ENCODE peak calls at places on chromosome 13, in ten cellular contexts. M is right cardiac atrium, W is IMR-90, Q is adrenal gland, B is upper lobe of right lung, V is Panc1, C is A549, O is PC-3, L is WERI-Rb-1, P is substantia nigra. Y is an unnamed sample.

GRCh38 chr13:20567881-20568528 is 1.0 kb downstream of the IFT88 start:
- DNase-seq in Q (no peak), W (no peak), C (no peak), O (peak), M (no peak), V (no peak), L (no peak), P (no peak), B (no peak), Y (no peak)

GRCh38 chr13:21501709-21502108 is 42.6 kb upstream of the ZDHHC20 start:
- DNase-seq in W (no peak), Q (no peak), C (peak), P (no peak), L (no peak), B (no peak), V (no peak), O (no peak), M (no peak), Y (no peak)

GRCh38 chr13:32941368-32941767 is 74.9 kb upstream of the KL start:
- DNase-seq in M (no peak), O (no peak), V (no peak), C (no peak), W (no peak), Q (no peak), L (no peak), B (no peak), P (no peak), Y (no peak)

GRCh38 chr13:72536668-72537399 is 190.6 kb downstream of the MZT1 start:
- DNase-seq in Q (no peak), V (no peak), P (no peak), B (no peak), W (no peak), C (no peak), L (no peak), O (no peak), M (no peak), Y (no peak)

GRCh38 chr13:47474845-47475244 is 526.2 kb downstream of the SUCLA2 start:
- DNase-seq in B (no peak), O (no peak), C (no peak), P (no peak), W (no peak), L (no peak), M (no peak), V (no peak), Q (no peak), Y (no peak)

GRCh38 chr13:19958119-19959111 is at the start of gene ZMYM2:
- DNase-seq in P (peak), C (peak), Q (peak), W (peak), O (peak), B (peak), M (peak), V (peak), L (peak), Y (peak)

GRCh38 chr13:105806335-105806920 is 729.0 kb downstream of the EFNB2 start:
- DNase-seq in P (no peak), O (no peak), W (no peak), M (no peak), C (no peak), V (no peak), B (no peak), L (no peak), Q (no peak), Y (no peak)

GRCh38 chr13:112735791-112736190 is 46.0 kb downstream of the ATP11A start:
- DNase-seq in P (no peak), O (no peak), L (no peak), Q (no peak), C (no peak), M (no peak), W (no peak), V (no peak), B (peak), Y (peak)

GRCh38 chr13:20882206-20882605 is 20.3 kb downstream of the XPO4 start:
- DNase-seq in W (peak), B (no peak), M (no peak), C (no peak), P (no peak), V (no peak), L (peak), O (no peak), Q (no peak), Y (peak)

GRCh38 chr13:77389617-77389984 is 62.7 kb upstream of the MYCBP2 start:
- DNase-seq in W (no peak), P (no peak), C (no peak), Q (no peak), O (no peak), B (no peak), V (no peak), L (no peak), M (no peak), Y (no peak)

GRCh38 chr13:100434010-100434763 is 154.4 kb downstream of the GGACT start:
- DNase-seq in B (no peak), M (no peak), O (peak), V (no peak), P (no peak), Q (no peak), L (no peak), W (peak), C (peak), Y (no peak)

GRCh38 chr13:71517004-71517403 is 350.0 kb downstream of the DACH1 start:
- DNase-seq in L (no peak), Q (no peak), M (no peak), P (no peak), O (peak), W (no peak), B (no peak), V (no peak), C (no peak), Y (no peak)

GRCh38 chr13:49749852-49750251 is 42.6 kb downstream of the KPNA3 start:
- DNase-seq in W (peak), P (no peak), Q (no peak), M (no peak), B (no peak), C (no peak), L (no peak), O (no peak), V (no peak), Y (no peak)

GRCh38 chr13:60837806-60838205 is 440.8 kb downstream of the TDRD3 start:
- DNase-seq in W (no peak), V (no peak), P (no peak), B (no peak), M (no peak), L (no peak), O (peak), Q (no peak), C (no peak), Y (no peak)

GRCh38 chr13:30796833-30797601 is 61.7 kb downstream of the ALOX5AP start:
- DNase-seq in M (no peak), Q (peak), P (no peak), O (peak), W (peak), L (no peak), C (no peak), B (no peak), V (no peak), Y (no peak)

GRCh38 chr13:42101821-42102580 is 53.6 kb downstream of the DGKH start:
- DNase-seq in P (no peak), C (no peak), O (no peak), V (no peak), B (no peak), M (no peak), Q (no peak), W (no peak), L (no peak), Y (no peak)

GRCh38 chr13:37652596-37652995 is 54.0 kb upstream of the POSTN start:
- DNase-seq in O (peak), M (no peak), C (no peak), Q (no peak), W (peak), L (no peak), P (no peak), B (no peak), V (no peak), Y (no peak)

GRCh38 chr13:40776681-40777165 is 5.7 kb upstream of the MRPS31 start:
- DNase-seq in O (peak), V (no peak), W (peak), B (no peak), L (no peak), P (no peak), Q (no peak), C (no peak), M (no peak), Y (no peak)

GRCh38 chr13:106683179-106683578 is 115.2 kb upstream of the ARGLU1 start:
- DNase-seq in M (no peak), L (no peak), C (no peak), O (no peak), V (no peak), Q (no peak), W (no peak), B (no peak), P (no peak), Y (no peak)

GRCh38 chr13:31731923-31732322 is 7.4 kb upstream of the RXFP2 start:
- DNase-seq in O (no peak), B (no peak), Q (no peak), L (no peak), P (no peak), C (no peak), V (no peak), M (no peak), W (no peak), Y (no peak)

GRCh38 chr13:39417131-39417530 is 185.9 kb downstream of the LHFPL6 start:
- DNase-seq in B (no peak), Q (no peak), M (no peak), P (peak), C (no peak), O (no peak), L (no peak), V (no peak), W (no peak), Y (no peak)

GRCh38 chr13:101149735-101150380 is 266.4 kb downstream of the NALCN start:
- DNase-seq in Q (no peak), C (peak), B (no peak), O (peak), M (no peak), W (peak), P (no peak), V (no peak), L (peak), Y (peak)

GRCh38 chr13:76293346-76293745 is 592.9 kb downstream of the KCTD12 start:
- DNase-seq in Q (no peak), O (peak), L (no peak), M (no peak), V (no peak), C (peak), P (no peak), W (peak), B (no peak), Y (no peak)

GRCh38 chr13:76296751-76297150 is 589.5 kb downstream of the KCTD12 start:
- DNase-seq in V (no peak), L (no peak), O (no peak), Q (no peak), B (no peak), M (no peak), C (no peak), W (no peak), P (no peak), Y (no peak)

GRCh38 chr13:76292031-76292430 is 594.2 kb downstream of the KCTD12 start:
- DNase-seq in M (no peak), W (no peak), V (no peak), P (no peak), C (no peak), Q (no peak), B (no peak), L (no peak), O (no peak), Y (no peak)

GRCh38 chr13:76292726-76293125 is 593.5 kb downstream of the KCTD12 start:
- DNase-seq in P (no peak), W (no peak), L (no peak), M (no peak), Q (no peak), C (no peak), B (no peak), V (no peak), O (no peak), Y (no peak)

GRCh38 chr13:76293751-76294150 is 592.5 kb downstream of the KCTD12 start:
- DNase-seq in M (no peak), Q (no peak), W (no peak), P (no peak), B (no peak), V (no peak), L (no peak), C (peak), O (peak), Y (no peak)
- H3K27ac ChIP-seq in M (no peak), Q (no peak), W (no peak), P (no peak), B (no peak), V (no peak), L (no peak), C (no peak), O (peak), Y (no peak)

DNA sequence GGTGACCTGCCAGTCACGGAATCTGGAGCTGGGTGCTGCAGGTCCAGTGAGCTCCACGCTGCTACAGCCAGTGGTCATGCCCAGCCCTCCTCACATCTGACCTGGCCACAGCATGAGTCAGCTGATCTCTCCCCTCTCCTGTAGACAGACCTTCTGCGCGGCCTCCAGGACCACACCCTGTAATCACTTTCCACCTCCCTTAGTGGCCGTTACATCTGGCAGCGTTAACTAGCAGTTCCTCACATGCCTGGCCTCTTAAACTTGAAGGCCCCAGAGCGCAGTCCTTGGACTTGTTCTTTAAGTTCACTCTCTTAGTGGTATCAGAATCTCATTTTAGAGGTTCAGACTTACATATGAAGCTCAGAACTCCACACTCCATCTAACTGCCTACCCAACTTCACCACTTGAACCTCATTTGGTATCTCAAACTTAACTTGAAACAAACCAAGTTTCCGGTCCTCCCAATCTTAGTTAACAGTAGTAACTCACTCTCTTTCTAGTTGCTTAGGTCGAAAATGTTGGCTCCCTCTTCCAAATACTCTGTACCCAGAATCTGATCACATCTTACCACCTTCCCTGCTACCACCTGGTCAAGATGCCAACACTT is 22.7 kb downstream of the MIPEP start:
- DNase-seq in L (no peak), P (no peak), V (no peak), Q (no peak), C (peak), B (no peak), M (no peak), O (peak), W (peak), Y (no peak)
- H3K27ac ChIP-seq in L (no peak), P (no peak), V (no peak), Q (no peak), C (peak), B (no peak), M (no peak), O (peak), W (peak), Y (no peak)

DNA sequence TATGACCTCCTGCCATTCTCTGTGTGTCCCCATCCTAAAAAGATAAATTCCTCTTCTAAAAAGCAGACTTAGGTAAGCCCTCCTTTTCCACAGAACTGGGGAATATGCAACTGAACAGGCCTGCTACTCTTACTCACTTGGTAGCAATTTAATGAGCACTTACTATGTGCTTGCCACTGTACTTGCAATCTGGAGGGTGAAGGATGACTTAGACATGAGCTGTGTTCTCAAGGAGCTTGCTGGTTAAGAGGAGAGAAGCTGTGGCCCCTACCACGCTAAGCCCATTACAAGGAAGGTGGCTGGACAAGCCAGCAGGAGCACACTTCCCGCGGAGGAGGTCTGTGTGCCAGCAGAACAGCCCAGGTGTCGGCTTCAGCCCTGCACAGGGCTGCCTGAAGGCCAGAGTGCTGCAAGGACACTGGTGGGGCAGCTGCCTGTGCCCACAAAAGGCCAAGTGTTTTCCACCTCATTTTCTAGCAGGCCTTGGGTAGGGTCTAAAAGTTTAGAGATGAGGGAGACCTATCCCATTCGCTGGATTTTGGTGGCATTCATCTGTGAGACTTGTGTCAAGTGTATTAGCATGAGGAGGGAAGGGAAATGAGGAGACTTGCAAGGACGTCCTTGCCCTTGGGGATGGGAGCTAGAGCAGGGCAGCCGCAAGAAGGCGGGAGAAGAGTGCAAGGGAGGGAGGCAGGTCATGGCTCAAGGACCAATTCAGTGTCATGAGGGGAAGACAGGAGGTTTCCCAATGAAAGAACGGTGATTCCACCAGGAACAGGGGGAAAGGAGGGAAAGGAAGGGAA is 52.0 kb downstream of the COL4A1 start:
- DNase-seq in Q (no peak), O (no peak), P (no peak), W (peak), M (no peak), V (no peak), C (no peak), B (no peak), L (no peak), Y (no peak)
- H3K27ac ChIP-seq in Q (no peak), O (no peak), P (no peak), W (peak), M (peak), V (no peak), C (no peak), B (no peak), L (no peak), Y (no peak)

DNA sequence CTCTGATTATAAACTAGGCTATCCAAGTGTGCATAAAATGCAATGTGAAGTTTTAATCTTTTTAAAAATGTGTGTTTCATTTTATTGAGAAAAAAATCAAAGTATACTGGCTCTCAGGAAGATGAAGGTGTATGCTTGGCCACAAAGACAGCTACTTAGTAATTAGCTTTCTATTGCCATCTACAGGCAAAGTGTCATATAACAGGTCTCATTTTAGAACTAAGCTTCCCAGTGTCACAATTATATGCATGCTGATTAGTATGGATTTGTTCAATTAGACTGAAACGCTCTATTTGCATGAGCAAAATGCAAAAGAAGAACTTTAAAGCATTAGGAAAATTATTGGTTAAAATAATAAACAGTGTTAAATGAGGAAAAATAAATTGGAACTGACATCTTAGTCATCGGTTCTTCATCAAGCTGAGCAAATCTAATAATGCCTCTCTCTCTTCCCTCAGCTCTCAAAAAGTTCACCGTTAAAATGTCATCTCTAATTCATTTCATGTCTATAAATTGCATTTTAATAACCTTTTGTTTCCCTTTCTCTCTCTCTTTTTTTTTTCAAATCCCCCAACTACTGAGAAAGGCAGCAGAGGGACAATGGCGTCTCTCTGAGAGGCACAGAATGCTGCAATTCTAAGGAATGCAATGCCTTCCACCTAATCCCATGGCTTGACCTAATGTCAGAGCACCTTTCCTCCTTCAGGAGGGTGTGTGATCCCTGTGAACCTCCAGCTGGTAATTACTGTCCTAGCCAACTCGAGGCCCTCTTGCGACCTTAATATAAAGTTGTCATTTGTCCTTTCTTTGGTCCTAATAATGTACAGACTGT is 313.1 kb upstream of the MAB21L1 start:
- DNase-seq in M (no peak), L (no peak), B (no peak), O (peak), W (peak), V (no peak), P (no peak), C (peak), Q (no peak), Y (no peak)
- H3K27ac ChIP-seq in M (no peak), L (peak), B (no peak), O (no peak), W (no peak), V (no peak), P (no peak), C (no peak), Q (no peak), Y (no peak)

DNA sequence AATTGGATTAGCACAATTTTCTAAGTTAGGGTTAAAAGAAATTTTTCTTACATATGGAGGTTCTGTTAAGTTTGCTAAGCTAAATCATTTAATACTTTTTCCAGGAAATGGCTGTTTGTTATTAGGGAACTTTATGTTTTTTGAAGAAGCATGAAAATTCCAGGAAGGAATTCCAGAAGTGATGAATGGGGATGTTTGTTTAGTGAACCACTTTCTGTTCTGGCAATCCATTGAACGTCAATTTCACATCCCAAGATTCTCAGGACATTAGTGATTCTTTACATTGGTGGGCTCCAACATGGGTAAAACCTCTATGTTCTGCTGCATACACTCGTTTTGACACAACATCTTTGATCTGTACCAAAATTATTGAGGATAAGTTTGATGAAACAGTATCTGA is 534.4 kb downstream of the IRS2 start:
- DNase-seq in W (no peak), C (no peak), O (no peak), L (no peak), B (no peak), M (no peak), P (no peak), V (no peak), Q (no peak), Y (no peak)
- H3K27ac ChIP-seq in W (no peak), C (peak), O (no peak), L (no peak), B (peak), M (no peak), P (no peak), V (peak), Q (no peak), Y (no peak)

GRCh38 chr13:110114351-110114750 is 192.6 kb downstream of the COL4A1 start:
- DNase-seq in C (no peak), L (no peak), B (no peak), P (no peak), O (peak), V (no peak), W (peak), M (no peak), Q (no peak), Y (no peak)
- H3K27ac ChIP-seq in C (peak), L (no peak), B (no peak), P (no peak), O (no peak), V (no peak), W (no peak), M (no peak), Q (no peak), Y (no peak)